ENCODE peak calls at places on chromosomes 7 and 10, in five cellular contexts. Y is AG04450; R is fibroblast of mammary gland; B is CD8-positive, alpha-beta T cell; J is neural crest cell. M is an unnamed sample.

GRCh38 chr10:114413398-114413797 is 9.1 kb upstream of the AFAP1L2 start:
- DNase-seq in B (no peak), R (no peak), J (no peak), Y (no peak), M (no peak)

GRCh38 chr10:25633542-25633941 is 300.5 kb upstream of the MYO3A start:
- DNase-seq in R (no peak), Y (no peak), B (no peak), J (no peak), M (no peak)

GRCh38 chr7:1689356-1689755 is 19.3 kb downstream of the ELFN1 start:
- DNase-seq in Y (no peak), B (no peak), R (no peak), J (no peak), M (peak; percentile 85)

GRCh38 chr7:30799206-30799975 is 28.2 kb downstream of the MINDY4 start:
- DNase-seq in B (no peak), Y (peak; percentile 75), J (no peak), R (peak; percentile 99), M (no peak)

GRCh38 chr7:158102897-158103296 is 484.7 kb downstream of the PTPRN2 start:
- DNase-seq in R (no peak), J (no peak), Y (no peak), B (no peak), M (no peak)

GRCh38 chr10:130790339-130790738 is 521.2 kb downstream of the TCERG1L start:
- DNase-seq in Y (no peak), J (no peak), B (no peak), R (no peak), M (no peak)

GRCh38 chr10:576130-576465 is 113.4 kb downstream of the DIP2C start:
- DNase-seq in R (peak; percentile 88), J (no peak), B (no peak), Y (no peak), M (no peak)

GRCh38 chr10:28975891-28976471 is 298.7 kb downstream of the BAMBI start:
- DNase-seq in B (no peak), J (no peak), R (peak; percentile 15), Y (no peak), M (no peak)

GRCh38 chr10:63603709-63604445 is 82.7 kb downstream of the REEP3 start:
- DNase-seq in Y (peak; percentile 80), B (no peak), J (no peak), R (peak; percentile 65), M (no peak)

GRCh38 chr7:116534790-116535189 is 10.0 kb downstream of the CAV1 start:
- DNase-seq in Y (no peak), B (no peak), R (peak; percentile 67), J (no peak), M (no peak)

GRCh38 chr10:29691564-29692064 is 56.8 kb upstream of the SVIL start:
- DNase-seq in Y (no peak), J (no peak), B (no peak), R (peak; percentile 61), M (no peak)

GRCh38 chr10:63240807-63241206 is 107.7 kb downstream of the NRBF2 start:
- DNase-seq in Y (no peak), B (no peak), R (no peak), J (no peak), M (no peak)

GRCh38 chr10:110357252-110357780 is 52.6 kb upstream of the SMNDC1 start:
- DNase-seq in Y (peak; percentile 97), R (peak; percentile 98), B (peak; percentile 58), J (no peak), M (no peak)

GRCh38 chr7:25710954-25711353 is 441.0 kb upstream of the NFE2L3 start:
- DNase-seq in Y (no peak), B (no peak), J (no peak), R (no peak), M (no peak)

GRCh38 chr7:1712907-1713501 is 42.9 kb downstream of the ELFN1 start:
- DNase-seq in J (no peak), B (no peak), Y (no peak), R (no peak), M (no peak)

GRCh38 chr10:71887767-71888166 is 36.7 kb upstream of the PSAP start:
- DNase-seq in B (no peak), R (peak; percentile 39), J (no peak), Y (no peak), M (no peak)

GRCh38 chr7:50153141-50153540 is 60.1 kb upstream of the ZPBP start:
- DNase-seq in B (no peak), R (no peak), J (no peak), Y (no peak), M (no peak)

GRCh38 chr10:14502451-14502850 is 171.7 kb upstream of the FRMD4A start:
- DNase-seq in Y (no peak), R (no peak), B (no peak), J (no peak), M (no peak)

GRCh38 chr10:33386926-33387325 is 52.5 kb upstream of the NRP1 start:
- DNase-seq in J (no peak), Y (no peak), B (no peak), R (no peak), M (no peak)

GRCh38 chr10:57675125-57675524 is 592.6 kb downstream of the IPMK start:
- DNase-seq in J (no peak), Y (no peak), R (no peak), B (no peak), M (no peak)

GRCh38 chr7:1466524-1467271 is 7.4 kb upstream of the MICALL2 start:
- DNase-seq in R (peak; percentile 24), Y (no peak), B (no peak), J (peak; percentile 43), M (peak; percentile 62)

GRCh38 chr7:13050703-13051102 is 363.3 kb downstream of the ARL4A start:
- DNase-seq in Y (peak; percentile 61), R (peak; percentile 69), B (no peak), J (no peak), M (no peak)

GRCh38 chr7:157502701-157503111 is 165.9 kb downstream of the DNAJB6 start:
- DNase-seq in Y (no peak), R (peak; percentile 19), B (peak; percentile 89), J (no peak), M (no peak)

GRCh38 chr7:140069298-140069949 is 6.7 kb upstream of the PARP12 start:
- DNase-seq in B (no peak), Y (no peak), J (no peak), R (no peak), M (no peak)

GRCh38 chr10:48550071-48550691 is 54.7 kb downstream of the ARHGAP22 start:
- DNase-seq in B (no peak), J (no peak), R (no peak), Y (no peak), M (no peak)

GRCh38 chr10:127470911-127471310 is 78.2 kb upstream of the NPS start:
- DNase-seq in J (no peak), Y (no peak), R (no peak), B (no peak), M (peak; percentile 77)

GRCh38 chr7:116497708-116498107 is 1.8 kb upstream of the CAV2 start:
- DNase-seq in Y (no peak), B (no peak), J (no peak), R (no peak), M (no peak)

GRCh38 chr7:157522954-157523353 is 186.2 kb downstream of the DNAJB6 start:
- DNase-seq in B (no peak), R (no peak), J (no peak), Y (no peak), M (no peak)

GRCh38 chr10:132806126-132807061 is 20.4 kb upstream of the NKX6-2 start:
- DNase-seq in Y (no peak), R (no peak), B (no peak), J (no peak), M (peak; percentile 12)

GRCh38 chr10:132807621-132808049 is 21.7 kb upstream of the NKX6-2 start:
- DNase-seq in B (no peak), R (no peak), J (no peak), Y (no peak), M (no peak)

GRCh38 chr10:132803595-132804210 is 17.8 kb upstream of the NKX6-2 start:
- DNase-seq in R (no peak), Y (no peak), J (no peak), B (no peak), M (peak; percentile 21)

GRCh38 chr10:132804785-132805426 is 19.0 kb upstream of the NKX6-2 start:
- DNase-seq in Y (no peak), J (no peak), B (no peak), R (no peak), M (peak; percentile 28)

GRCh38 chr10:132805599-132805998 is 19.7 kb upstream of the NKX6-2 start:
- DNase-seq in J (no peak), Y (no peak), B (no peak), R (no peak), M (peak; percentile 15)
- TF ChIP-seq CTCF in J (no peak), Y (no peak), B (no peak), R (no peak), M (no peak)

GRCh38 chr7:89771003-89771636 is 383.1 kb upstream of the STEAP1 start:
- DNase-seq in B (no peak), R (no peak), Y (no peak), J (no peak), M (no peak)
- TF ChIP-seq CTCF in B (no peak), R (peak; percentile 13), Y (no peak), J (peak; percentile 44), M (no peak)

DNA sequence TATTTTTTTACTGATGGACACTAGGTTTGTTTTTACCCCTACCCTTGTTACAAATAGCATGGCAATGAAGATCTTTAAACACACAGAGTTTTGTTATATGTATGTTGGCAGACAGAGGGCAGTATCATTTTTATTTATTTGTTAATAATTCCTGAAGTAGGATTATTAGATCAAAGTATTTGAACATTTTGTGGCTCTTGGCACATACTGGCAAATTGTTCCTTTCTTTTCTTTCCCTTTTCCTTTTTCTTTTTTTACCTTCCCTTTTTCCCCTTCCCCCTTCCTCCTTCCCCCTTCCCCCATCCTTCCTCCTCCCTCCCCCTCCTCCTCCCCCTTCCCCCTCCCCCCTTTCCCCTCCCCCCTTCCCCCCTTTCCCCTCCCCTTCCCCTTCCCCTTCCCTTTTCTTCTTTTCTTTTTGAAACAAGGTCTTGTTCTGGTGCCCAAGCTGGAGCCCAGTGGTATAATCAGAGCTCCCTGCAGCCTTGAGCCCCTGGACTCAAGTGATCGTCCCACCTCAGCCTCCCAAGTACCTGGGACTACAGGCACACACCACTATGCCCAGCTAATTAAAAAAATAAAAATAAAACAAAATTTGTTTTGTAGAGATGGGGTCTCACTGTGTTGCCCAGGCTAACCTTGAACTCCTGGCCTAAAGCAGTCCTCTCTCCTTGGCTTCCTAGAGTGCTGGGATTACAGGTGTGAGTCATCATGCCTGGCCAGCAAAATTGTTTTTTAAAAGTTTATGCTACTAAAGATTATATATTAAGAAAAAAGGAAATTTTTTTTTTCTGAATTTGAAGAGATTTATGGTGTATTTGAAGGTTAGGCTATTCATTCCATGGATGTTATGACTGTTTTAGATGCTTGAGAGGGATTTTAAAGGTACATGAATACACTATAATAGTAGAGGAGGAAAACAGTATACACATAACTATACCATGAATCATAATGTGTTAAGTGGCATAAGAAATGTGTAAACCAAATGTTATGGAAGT is 39.3 kb downstream of the SEPTIN7 start:
- DNase-seq in J (no peak), Y (peak; percentile 18), R (peak; percentile 46), B (no peak), M (no peak)
- TF ChIP-seq CTCF in J (no peak), Y (no peak), R (no peak), B (no peak), M (no peak)

DNA sequence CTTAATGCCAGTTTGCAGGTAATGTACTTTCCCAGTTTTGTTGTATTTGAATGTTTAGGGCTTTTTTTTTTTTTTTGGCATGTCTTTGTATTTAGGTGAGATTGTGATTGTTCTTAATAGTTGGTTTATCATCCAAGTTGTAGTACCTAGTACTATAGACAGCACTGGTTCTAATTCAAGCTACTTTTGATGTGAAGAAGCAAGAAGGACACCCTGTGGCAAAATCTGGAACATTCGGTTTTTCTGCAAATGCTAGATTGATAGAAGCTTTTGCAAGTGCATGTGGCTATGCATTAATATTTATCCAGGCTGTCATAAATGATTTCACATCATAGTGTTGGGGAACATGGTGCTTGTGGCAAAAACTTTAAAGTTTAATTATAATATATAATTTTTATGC is 248.9 kb downstream of the FOXP2 start:
- DNase-seq in R (peak; percentile 43), Y (peak; percentile 2), J (no peak), B (no peak), M (no peak)
- TF ChIP-seq CTCF in R (peak; percentile 41), Y (peak; percentile 47), J (peak; percentile 65), B (no peak), M (no peak)

M was measured in glutamatergic neuron.